ENCODE peak calls at places on chromosome 14, in six cellular contexts. One of them, this sample, is unnamed.

GRCh38 chr14:68633131-68633991 is 159.5 kb downstream of the ZFP36L1 start:
- DNase-seq in SW480: no peak
- DNase-seq in endodermal cell: peak; percentile 30
- DNase-seq in NCI-H1694: no peak
- DNase-seq in AG20443: peak; percentile 41
- DNase-seq in body of pancreas: no peak
- DNase-seq in this sample: no peak

GRCh38 chr14:99273025-99273723 is 1.2 kb upstream of the BCL11B start:
- DNase-seq in SW480: peak; percentile 78
- DNase-seq in endodermal cell: peak; percentile 94
- DNase-seq in NCI-H1694: peak; percentile 87
- DNase-seq in AG20443: no peak
- DNase-seq in body of pancreas: no peak
- DNase-seq in this sample: no peak

GRCh38 chr14:54882521-54882920 is 20.1 kb downstream of the GCH1 start:
- DNase-seq in SW480: no peak
- DNase-seq in endodermal cell: no peak
- DNase-seq in NCI-H1694: peak; percentile 22
- DNase-seq in AG20443: no peak
- DNase-seq in body of pancreas: no peak
- DNase-seq in this sample: no peak

GRCh38 chr14:98189521-98189920 is 1082.5 kb downstream of the BCL11B start:
- DNase-seq in SW480: no peak
- DNase-seq in endodermal cell: no peak
- DNase-seq in NCI-H1694: no peak
- DNase-seq in AG20443: no peak
- DNase-seq in body of pancreas: peak; percentile 3
- DNase-seq in this sample: no peak

GRCh38 chr14:104880584-104881210 is 15.6 kb downstream of the CEP170B start:
- DNase-seq in SW480: no peak
- DNase-seq in endodermal cell: no peak
- DNase-seq in NCI-H1694: no peak
- DNase-seq in AG20443: no peak
- DNase-seq in body of pancreas: no peak
- DNase-seq in this sample: no peak

GRCh38 chr14:90354551-90355298 is 23.0 kb upstream of the NRDE2 start:
- DNase-seq in SW480: no peak
- DNase-seq in endodermal cell: no peak
- DNase-seq in NCI-H1694: no peak
- DNase-seq in AG20443: no peak
- DNase-seq in body of pancreas: no peak
- DNase-seq in this sample: no peak

GRCh38 chr14:72948481-72949138 is 22.3 kb downstream of the DCAF4 start:
- DNase-seq in SW480: peak; percentile 62
- DNase-seq in endodermal cell: peak; percentile 89
- DNase-seq in NCI-H1694: peak; percentile 65
- DNase-seq in AG20443: peak; percentile 79
- DNase-seq in body of pancreas: peak; percentile 63
- DNase-seq in this sample: no peak

GRCh38 chr14:105292810-105293711 is 7.7 kb downstream of the BRF1 start:
- DNase-seq in SW480: no peak
- DNase-seq in endodermal cell: peak; percentile 34
- DNase-seq in NCI-H1694: no peak
- DNase-seq in AG20443: no peak
- DNase-seq in body of pancreas: no peak
- DNase-seq in this sample: no peak

GRCh38 chr14:69924181-69924580 is 45.0 kb downstream of the SMOC1 start:
- DNase-seq in SW480: no peak
- DNase-seq in endodermal cell: no peak
- DNase-seq in NCI-H1694: no peak
- DNase-seq in AG20443: no peak
- DNase-seq in body of pancreas: no peak
- DNase-seq in this sample: no peak

GRCh38 chr14:69152181-69152943 is 557 bp downstream of the DCAF5 start:
- DNase-seq in SW480: peak; percentile 53
- DNase-seq in endodermal cell: no peak
- DNase-seq in NCI-H1694: peak; percentile 34
- DNase-seq in AG20443: peak; percentile 24
- DNase-seq in body of pancreas: peak; percentile 39
- DNase-seq in this sample: no peak

GRCh38 chr14:88013750-88014349 is 8.9 kb downstream of the GPR65 start:
- DNase-seq in SW480: peak; percentile 83
- DNase-seq in endodermal cell: peak; percentile 88
- DNase-seq in NCI-H1694: peak; percentile 86
- DNase-seq in AG20443: peak; percentile 84
- DNase-seq in body of pancreas: peak; percentile 87
- DNase-seq in this sample: no peak

GRCh38 chr14:96204151-96205058 is at the start of gene BDKRB2:
- DNase-seq in SW480: peak; percentile 89
- DNase-seq in endodermal cell: peak; percentile 93
- DNase-seq in NCI-H1694: peak; percentile 71
- DNase-seq in AG20443: peak; percentile 96
- DNase-seq in body of pancreas: peak; percentile 90
- DNase-seq in this sample: no peak

GRCh38 chr14:94123296-94123695 is 6.1 kb downstream of the IFI27L2 start:
- DNase-seq in SW480: no peak
- DNase-seq in endodermal cell: peak; percentile 24
- DNase-seq in NCI-H1694: no peak
- DNase-seq in AG20443: no peak
- DNase-seq in body of pancreas: no peak
- DNase-seq in this sample: no peak

GRCh38 chr14:33515441-33515840 is 435.4 kb downstream of the EGLN3 start:
- DNase-seq in SW480: no peak
- DNase-seq in endodermal cell: no peak
- DNase-seq in NCI-H1694: no peak
- DNase-seq in AG20443: no peak
- DNase-seq in body of pancreas: no peak
- DNase-seq in this sample: no peak

GRCh38 chr14:96384053-96384452 is 7.9 kb upstream of the AK7 start:
- DNase-seq in SW480: no peak
- DNase-seq in endodermal cell: no peak
- DNase-seq in NCI-H1694: no peak
- DNase-seq in AG20443: no peak
- DNase-seq in body of pancreas: no peak
- DNase-seq in this sample: no peak

GRCh38 chr14:64612021-64612380 is 62.2 kb downstream of the PPP1R36 start:
- DNase-seq in SW480: peak; percentile 34
- DNase-seq in endodermal cell: no peak
- DNase-seq in NCI-H1694: no peak
- DNase-seq in AG20443: peak; percentile 80
- DNase-seq in body of pancreas: no peak
- DNase-seq in this sample: peak; percentile 51

GRCh38 chr14:68233385-68233784 is 413.8 kb downstream of the RAD51B start:
- DNase-seq in SW480: no peak
- DNase-seq in endodermal cell: no peak
- DNase-seq in NCI-H1694: no peak
- DNase-seq in AG20443: no peak
- DNase-seq in body of pancreas: no peak
- DNase-seq in this sample: no peak

This sample was measured in BJ.